ENCODE peak calls at places on chromosome 15, in five cellular contexts. Q is fibroblast of pulmonary artery, I is pancreas, H is BJ, G is AG04450. Y is an unnamed sample.

GRCh38 chr15:82585072-82585471 is 44.8 kb upstream of the RPS17 start:
- DNase-seq in Q (peak), I (no peak), H (peak), G (no peak), Y (peak)

GRCh38 chr15:75727031-75727531 is 14.4 kb upstream of the CSPG4 start:
- DNase-seq in Q (no peak), I (no peak), H (no peak), G (no peak), Y (no peak)

GRCh38 chr15:64877435-64877834 is 34.3 kb upstream of the ANKDD1A start:
- DNase-seq in Q (peak), I (peak), H (no peak), G (no peak), Y (no peak)

GRCh38 chr15:41860049-41860828 is 21.6 kb downstream of the PLA2G4B start:
- DNase-seq in Q (no peak), I (no peak), H (no peak), G (no peak), Y (peak)

GRCh38 chr15:76309561-76310330 is 1.5 kb downstream of the ETFA start:
- DNase-seq in Q (peak), I (no peak), H (no peak), G (no peak), Y (peak)

GRCh38 chr15:42491540-42492225 is 742 bp upstream of the ZNF106 start:
- DNase-seq in Q (peak), I (no peak), H (peak), G (peak), Y (peak)

GRCh38 chr15:36803773-36804172 is 224.3 kb downstream of the CDIN1 start:
- DNase-seq in Q (no peak), I (no peak), H (no peak), G (no peak), Y (no peak)

GRCh38 chr15:48650931-48651330 is 5.4 kb upstream of the FBN1 start:
- DNase-seq in Q (no peak), I (no peak), H (no peak), G (no peak), Y (no peak)

GRCh38 chr15:64583519-64583918 is 123.1 kb downstream of the ZNF609 start:
- DNase-seq in Q (no peak), I (no peak), H (no peak), G (no peak), Y (no peak)

GRCh38 chr15:56211064-56211463 is 32.6 kb downstream of the RFX7 start:
- DNase-seq in Q (no peak), I (no peak), H (no peak), G (no peak), Y (no peak)

GRCh38 chr15:53670701-53671100 is 88.8 kb downstream of the WDR72 start:
- DNase-seq in Q (no peak), I (no peak), H (no peak), G (no peak), Y (no peak)

GRCh38 chr15:49044761-49045571 is 1.3 kb downstream of the SECISBP2L start:
- DNase-seq in Q (no peak), I (no peak), H (no peak), G (no peak), Y (peak)

GRCh38 chr15:51917493-51917892 is 54.1 kb downstream of the LEO1 start:
- DNase-seq in Q (peak), I (no peak), H (no peak), G (no peak), Y (peak)

GRCh38 chr15:67501177-67501835 is 19.6 kb upstream of the C15orf61 start:
- DNase-seq in Q (peak), I (no peak), H (no peak), G (no peak), Y (peak)

GRCh38 chr15:97849183-97849582 is 111.3 kb upstream of the ARRDC4 start:
- DNase-seq in Q (no peak), I (no peak), H (no peak), G (no peak), Y (no peak)

GRCh38 chr15:85964471-85964870 is 115.2 kb upstream of the AGBL1 start:
- DNase-seq in Q (no peak), I (no peak), H (no peak), G (no peak), Y (no peak)

GRCh38 chr15:29435811-29436210 is 166.2 kb upstream of the NSMCE3 start:
- DNase-seq in Q (no peak), I (no peak), H (no peak), G (no peak), Y (no peak)

GRCh38 chr15:58314593-58315216 is 117.1 kb upstream of the LIPC start:
- DNase-seq in Q (no peak), I (no peak), H (no peak), G (no peak), Y (no peak)

GRCh38 chr15:75016431-75016830 is 7.0 kb upstream of the PPCDC start:
- DNase-seq in Q (no peak), I (no peak), H (no peak), G (no peak), Y (no peak)

GRCh38 chr15:82031871-82032270 is 13.9 kb downstream of the MEX3B start:
- DNase-seq in Q (no peak), I (no peak), H (no peak), G (no peak), Y (no peak)

GRCh38 chr15:75130597-75131268 is 70.9 kb upstream of the C15orf39 start:
- DNase-seq in Q (no peak), I (no peak), H (no peak), G (no peak), Y (no peak)

GRCh38 chr15:56244237-56244810 is 645 bp upstream of the RFX7 start:
- DNase-seq in Q (peak), I (no peak), H (no peak), G (peak), Y (peak)

GRCh38 chr15:66066439-66066838 is 187.1 kb downstream of the MEGF11 start:
- DNase-seq in Q (no peak), I (no peak), H (no peak), G (no peak), Y (no peak)

GRCh38 chr15:96268421-96269204 is 61.9 kb upstream of the NR2F2 start:
- DNase-seq in Q (peak), I (no peak), H (no peak), G (no peak), Y (peak)

GRCh38 chr15:29672923-29673809 is 149.1 kb downstream of the TJP1 start:
- DNase-seq in Q (peak), I (no peak), H (no peak), G (no peak), Y (peak)

DNA sequence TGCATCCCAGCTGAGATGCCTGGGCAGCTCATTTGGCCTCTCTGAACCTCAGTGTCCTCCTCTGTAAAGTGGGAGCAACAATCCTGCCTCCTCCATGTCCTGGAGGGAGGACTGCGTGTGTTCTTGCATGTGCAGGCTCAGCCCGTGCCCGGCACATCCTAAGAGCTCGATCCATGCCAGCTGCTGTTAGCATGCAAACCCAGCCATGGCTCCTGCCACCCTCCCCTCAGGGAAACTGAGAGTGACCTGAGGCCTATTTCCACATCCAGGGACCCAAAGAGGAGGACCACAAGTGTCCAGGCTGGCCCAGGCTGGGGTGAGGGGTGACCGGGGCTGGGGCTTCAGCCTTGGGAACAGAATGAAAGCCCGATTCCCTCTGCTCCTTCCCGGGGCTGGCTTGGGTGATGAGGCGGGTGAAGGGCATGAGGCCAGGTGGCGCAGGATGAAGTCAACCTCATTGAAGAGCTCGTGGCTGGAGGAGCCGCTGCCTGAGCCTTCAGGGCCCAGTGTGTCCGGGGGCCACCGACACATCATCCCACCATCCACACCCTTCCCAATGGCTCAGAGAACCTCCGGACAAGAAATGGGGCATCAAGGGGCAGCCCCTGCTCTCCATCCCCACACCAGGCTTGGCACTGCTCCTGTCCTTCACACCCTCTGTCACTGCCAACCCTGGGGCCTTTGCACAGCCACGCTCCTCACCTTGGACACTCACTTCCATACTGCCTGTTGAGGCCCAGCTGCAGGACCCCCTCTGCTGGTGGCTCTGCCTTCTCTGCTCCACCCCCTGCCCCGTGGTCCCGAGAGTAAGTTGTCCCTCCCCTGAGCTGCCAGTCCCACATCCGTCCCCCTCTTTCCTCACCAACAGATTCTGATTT is 42.5 kb downstream of the ADAMTS7 start:
- DNase-seq in Q (no peak), I (no peak), H (no peak), G (no peak), Y (no peak)
- TF ChIP-seq CTCF in Q (no peak), I (no peak), H (no peak), G (no peak), Y (no peak)

DNA sequence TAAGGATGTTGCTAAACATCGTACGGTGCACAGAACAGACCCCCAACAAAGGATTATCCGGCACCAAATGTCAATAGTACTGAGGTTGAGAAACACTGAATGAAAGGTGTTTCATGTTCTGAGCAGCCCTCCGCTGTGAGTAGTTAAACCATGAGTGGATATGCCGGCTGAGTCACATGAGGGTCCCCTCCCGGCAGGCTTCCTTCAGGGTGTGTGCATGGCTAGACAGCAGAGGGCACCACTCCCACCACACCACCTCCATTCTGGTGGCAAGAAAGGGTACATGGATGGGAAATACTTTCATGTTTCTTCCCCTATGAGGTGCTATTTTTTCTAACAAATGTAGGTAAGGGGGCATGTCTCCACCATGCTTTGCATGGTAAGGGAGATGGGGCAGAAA is 128.3 kb upstream of the SEMA6D start:
- DNase-seq in Q (no peak), I (no peak), H (no peak), G (no peak), Y (no peak)
- TF ChIP-seq CTCF in Q (no peak), I (no peak), H (no peak), G (no peak), Y (no peak)

DNA sequence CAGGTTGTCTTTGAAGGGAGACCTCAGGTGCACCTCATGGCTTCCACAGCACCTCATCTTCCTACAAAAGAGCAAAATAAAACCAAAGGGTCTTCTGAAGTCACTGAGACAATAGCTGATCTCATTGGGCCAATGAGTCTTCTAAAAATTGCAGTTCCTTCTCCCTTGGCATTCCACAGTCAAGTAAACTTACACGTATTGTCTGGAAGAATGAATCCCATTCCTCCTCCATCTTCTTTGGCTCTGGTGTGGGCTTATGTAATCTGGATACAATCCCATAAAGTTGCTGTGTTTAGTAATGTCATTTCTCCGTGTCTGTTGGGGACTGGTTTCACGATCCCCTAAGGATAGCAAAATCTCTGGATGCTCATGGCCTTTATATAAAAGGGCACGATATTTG is 85.5 kb upstream of the CGNL1 start:
- DNase-seq in Q (no peak), I (no peak), H (no peak), G (no peak), Y (no peak)
- TF ChIP-seq CTCF in Q (no peak), I (no peak), H (no peak), G (no peak), Y (no peak)

DNA sequence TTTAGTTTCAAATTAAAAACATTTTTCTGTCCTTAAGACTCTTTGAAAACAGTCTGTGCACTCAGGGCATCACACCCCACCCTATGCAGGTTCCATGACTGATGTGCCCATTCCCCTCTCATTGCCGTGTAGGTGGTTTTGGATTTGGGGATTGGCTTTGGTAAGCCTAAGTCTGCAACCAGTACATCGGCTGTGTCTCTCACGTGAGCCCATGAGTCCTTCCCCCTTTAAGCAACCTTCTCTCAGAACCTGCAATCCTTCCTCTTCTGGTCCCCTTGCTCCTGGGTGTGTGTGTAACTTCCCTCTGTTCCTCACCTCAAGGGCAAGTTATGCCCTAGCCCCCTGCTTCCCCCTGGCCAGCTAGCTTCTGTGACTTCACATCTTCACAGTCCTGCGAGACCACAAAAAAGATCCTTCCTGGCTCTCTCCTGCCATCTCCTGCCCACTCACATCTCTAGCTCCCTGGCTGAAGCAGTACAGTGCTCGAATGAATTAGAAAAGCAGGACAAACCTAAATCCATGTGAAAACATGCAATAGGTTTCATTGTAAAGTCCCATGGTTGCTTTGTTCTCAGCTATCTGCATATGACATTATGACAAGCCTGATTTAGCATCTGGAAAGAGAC is 126.7 kb downstream of the UACA start:
- DNase-seq in Q (peak), I (no peak), H (no peak), G (no peak), Y (no peak)
- TF ChIP-seq CTCF in Q (peak), I (no peak), H (peak), G (peak), Y (peak)